ENCODE peak calls at places on chromosomes 4 and X, in four cellular contexts. One of them, this sample, is unnamed.

GRCh38 chr4:156374069-156374468 is 420.4 kb upstream of the CTSO start:
- DNase-seq in SW 1271: no peak
- DNase-seq in GM23338: no peak
- DNase-seq in progenitor cell of endocrine pancreas: no peak
- DNase-seq in this sample: no peak

GRCh38 chr4:92198711-92199110 is 105.1 kb upstream of the GRID2 start:
- DNase-seq in progenitor cell of endocrine pancreas: no peak
- DNase-seq in GM23338: no peak
- DNase-seq in SW 1271: no peak
- DNase-seq in this sample: no peak

GRCh38 chrX:17990542-17990941 is 129.4 kb upstream of the RAI2 start:
- DNase-seq in SW 1271: no peak
- DNase-seq in GM23338: no peak
- DNase-seq in progenitor cell of endocrine pancreas: no peak
- DNase-seq in this sample: no peak

GRCh38 chr4:8394125-8394524 is 46.4 kb downstream of the ACOX3 start:
- DNase-seq in SW 1271: no peak
- DNase-seq in progenitor cell of endocrine pancreas: no peak
- DNase-seq in GM23338: no peak
- DNase-seq in this sample: no peak

GRCh38 chr4:152778656-152779512 is 646 bp downstream of the TIGD4 start:
- DNase-seq in SW 1271: no peak
- DNase-seq in progenitor cell of endocrine pancreas: no peak
- DNase-seq in GM23338: peak
- DNase-seq in this sample: no peak

GRCh38 chr4:103425406-103425805 is 227.3 kb upstream of the CENPE start:
- DNase-seq in GM23338: no peak
- DNase-seq in progenitor cell of endocrine pancreas: no peak
- DNase-seq in SW 1271: no peak
- DNase-seq in this sample: no peak

GRCh38 chr4:150217804-150218203 is 139.6 kb downstream of the DCLK2 start:
- DNase-seq in progenitor cell of endocrine pancreas: no peak
- DNase-seq in SW 1271: no peak
- DNase-seq in GM23338: no peak
- DNase-seq in this sample: no peak

GRCh38 chrX:119145241-119145653 is 17.6 kb upstream of the KIAA1210 start:
- DNase-seq in progenitor cell of endocrine pancreas: no peak
- DNase-seq in SW 1271: no peak
- DNase-seq in GM23338: peak
- DNase-seq in this sample: no peak

GRCh38 chr4:98939446-98939845 is 10.5 kb upstream of the EIF4E start:
- DNase-seq in SW 1271: no peak
- DNase-seq in GM23338: no peak
- DNase-seq in progenitor cell of endocrine pancreas: no peak
- DNase-seq in this sample: no peak

GRCh38 chrX:63784902-63785692 is at the start of gene ARHGEF9:
- DNase-seq in SW 1271: no peak
- DNase-seq in progenitor cell of endocrine pancreas: peak
- DNase-seq in GM23338: peak
- DNase-seq in this sample: peak